ENCODE peak calls at places on chromosome 12, in eight cellular contexts. E is Calu3, P is NCI-H774, K is islet precursor cell, Q is AG20443, N is KG1, X is smooth muscle cell of the brain vasculature, H is amniotic stem cell. T is an unnamed sample.

GRCh38 chr12:28232212-28232928 is 42.1 kb downstream of the CCDC91 start:
- DNase-seq in E (no peak), P (no peak), K (no peak), Q (no peak), N (no peak), X (no peak), H (no peak), T (no peak)

GRCh38 chr12:92583910-92584309 is 118.9 kb upstream of the PLEKHG7 start:
- DNase-seq in E (no peak), P (no peak), K (no peak), Q (no peak), N (no peak), X (no peak), H (no peak), T (no peak)

GRCh38 chr12:96412431-96412830 is 12.2 kb upstream of the CDK17 start:
- DNase-seq in E (no peak), P (no peak), K (no peak), Q (no peak), N (no peak), X (no peak), H (no peak), T (no peak)

GRCh38 chr12:53046655-53047220 is 3.1 kb upstream of the TNS2 start:
- DNase-seq in E (peak), P (peak), K (peak), Q (peak), N (no peak), X (no peak), H (peak), T (peak)

GRCh38 chr12:59023861-59024424 is 103.6 kb upstream of the LRIG3 start:
- DNase-seq in E (no peak), P (no peak), K (no peak), Q (peak), N (no peak), X (no peak), H (no peak), T (no peak)

GRCh38 chr12:94329366-94329765 is 130.3 kb downstream of the CEP83 start:
- DNase-seq in E (no peak), P (no peak), K (no peak), Q (no peak), N (no peak), X (no peak), H (no peak), T (no peak)

GRCh38 chr12:13374783-13375182 is 178.3 kb downstream of the EMP1 start:
- DNase-seq in E (no peak), P (no peak), K (no peak), Q (no peak), N (no peak), X (no peak), H (no peak), T (no peak)

GRCh38 chr12:10304161-10304574 is 3.5 kb upstream of the KLRD1 start:
- DNase-seq in E (no peak), P (no peak), K (no peak), Q (peak), N (no peak), X (no peak), H (no peak), T (no peak)

GRCh38 chr12:87728936-87729593 is 300.1 kb downstream of the C12orf50 start:
- DNase-seq in E (no peak), P (no peak), K (no peak), Q (no peak), N (no peak), X (no peak), H (no peak), T (no peak)

GRCh38 chr12:96015672-96016071 is 19.5 kb upstream of the HAL start:
- DNase-seq in E (peak), P (no peak), K (peak), Q (peak), N (no peak), X (no peak), H (peak), T (no peak)

GRCh38 chr12:82596484-82596883 is 90.2 kb upstream of the TMTC2 start:
- DNase-seq in E (no peak), P (peak), K (no peak), Q (no peak), N (no peak), X (no peak), H (no peak), T (no peak)

GRCh38 chr12:1840981-1841425 is 20.6 kb downstream of the LRTM2 start:
- DNase-seq in E (no peak), P (no peak), K (no peak), Q (no peak), N (no peak), X (no peak), H (no peak), T (no peak)

GRCh38 chr12:47818382-47818700 is 1.4 kb downstream of the HDAC7 start:
- DNase-seq in E (no peak), P (no peak), K (peak), Q (no peak), N (no peak), X (no peak), H (no peak), T (no peak)

GRCh38 chr12:849192-849527 is 96.8 kb downstream of the WNK1 start:
- DNase-seq in E (no peak), P (no peak), K (no peak), Q (no peak), N (no peak), X (no peak), H (no peak), T (no peak)

GRCh38 chr12:32027684-32028355 is 68.6 kb downstream of the RESF1 start:
- DNase-seq in E (no peak), P (no peak), K (no peak), Q (no peak), N (no peak), X (no peak), H (no peak), T (no peak)

GRCh38 chr12:69284131-69284530 is 44.8 kb downstream of the CPSF6 start:
- DNase-seq in E (peak), P (peak), K (peak), Q (peak), N (peak), X (peak), H (peak), T (peak)

GRCh38 chr12:12716151-12716844 is 870 bp upstream of the CDKN1B start:
- DNase-seq in E (no peak), P (no peak), K (no peak), Q (no peak), N (no peak), X (no peak), H (no peak), T (no peak)

GRCh38 chr12:118185602-118186397 is 49.9 kb downstream of the PEBP1 start:
- DNase-seq in E (peak), P (no peak), K (no peak), Q (no peak), N (no peak), X (no peak), H (no peak), T (no peak)

T was measured in SJCRH30.